ENCODE peak calls at places on chromosomes 11 and 22, in eight cellular contexts. Z, U, N, P, C, I, W and D are unnamed samples.

GRCh38 chr11:133163463-133164419 is 368.6 kb downstream of the OPCML start:
- DNase-seq in I (peak), Z (no peak), P (peak), N (peak), W (peak), U (no peak), C (peak), D (no peak)

GRCh38 chr11:130146797-130147196 is 12.8 kb upstream of the ST14 start:
- DNase-seq in N (peak), W (no peak), P (no peak), Z (no peak), C (no peak), U (no peak), I (no peak), D (no peak)

GRCh38 chr11:952406-953385 is 27.0 kb downstream of the AP2A2 start:
- DNase-seq in P (no peak), C (no peak), N (no peak), I (no peak), W (no peak), Z (no peak), U (no peak), D (no peak)

GRCh38 chr22:37627545-37627944 is 11.9 kb upstream of the SH3BP1 start:
- DNase-seq in Z (no peak), C (no peak), I (no peak), P (no peak), U (no peak), N (peak), W (no peak), D (no peak)

GRCh38 chr22:39240841-39241631 is 3.7 kb downstream of the PDGFB start:
- DNase-seq in C (peak), I (no peak), Z (peak), U (peak), W (peak), P (no peak), N (peak), D (peak)

GRCh38 chr11:109000531-109000930 is 335.7 kb downstream of the DDX10 start:
- DNase-seq in N (no peak), C (no peak), P (no peak), I (no peak), Z (no peak), W (no peak), U (no peak), D (no peak)

GRCh38 chr11:130403301-130403804 is 25.1 kb downstream of the ADAMTS8 start:
- DNase-seq in N (no peak), Z (peak), U (peak), W (no peak), I (peak), P (no peak), C (peak), D (peak)

GRCh38 chr11:95466406-95466805 is 235.4 kb upstream of the SESN3 start:
- DNase-seq in N (no peak), C (no peak), I (no peak), W (no peak), P (no peak), U (no peak), Z (no peak), D (no peak)

GRCh38 chr22:37943471-37944198 is 9.8 kb downstream of the C22orf23 start:
- DNase-seq in C (no peak), U (no peak), I (no peak), N (no peak), P (no peak), W (no peak), Z (no peak), D (no peak)

GRCh38 chr22:22196833-22197477 is 47.6 kb upstream of the VPREB1 start:
- DNase-seq in N (no peak), U (no peak), P (no peak), I (no peak), W (no peak), C (no peak), Z (no peak), D (no peak)

GRCh38 chr11:97290444-97291041 is 900.7 kb downstream of the JRKL start:
- DNase-seq in W (no peak), I (no peak), N (no peak), Z (no peak), C (no peak), P (no peak), U (no peak), D (no peak)

GRCh38 chr22:17303840-17304779 is 65.2 kb upstream of the CECR2 start:
- DNase-seq in W (peak), P (no peak), Z (no peak), I (no peak), N (peak), U (no peak), C (no peak), D (no peak)

GRCh38 chr22:38611559-38611958 is 41.6 kb upstream of the DMC1 start:
- DNase-seq in P (no peak), W (no peak), I (no peak), C (no peak), N (no peak), Z (no peak), U (no peak), D (no peak)

GRCh38 chr11:67113231-67113721 is 5.8 kb upstream of the KDM2A start:
- DNase-seq in P (no peak), U (no peak), W (no peak), I (no peak), C (no peak), N (peak), Z (no peak), D (no peak)

GRCh38 chr22:30947821-30948454 is 20.6 kb downstream of the MORC2 start:
- DNase-seq in Z (no peak), C (no peak), N (peak), I (peak), P (peak), W (no peak), U (peak), D (no peak)

GRCh38 chr11:2122222-2122906 is 16.8 kb downstream of the IGF2 start:
- DNase-seq in I (peak), Z (no peak), W (no peak), C (no peak), P (peak), U (no peak), N (peak), D (no peak)

GRCh38 chr11:115618428-115618827 is 114.2 kb upstream of the CADM1 start:
- DNase-seq in W (no peak), Z (no peak), C (no peak), N (no peak), I (no peak), U (no peak), P (no peak), D (peak)

GRCh38 chr11:115421338-115422012 is 82.7 kb downstream of the CADM1 start:
- DNase-seq in P (no peak), U (no peak), N (no peak), C (no peak), Z (no peak), W (no peak), I (no peak), D (no peak)

GRCh38 chr11:32420937-32421532 is 14.3 kb downstream of the WT1 start:
- DNase-seq in U (no peak), W (no peak), Z (no peak), I (no peak), P (peak), C (no peak), N (peak), D (no peak)

GRCh38 chr11:134656861-134657540 is 245.0 kb upstream of the B3GAT1 start:
- DNase-seq in N (no peak), W (peak), C (no peak), I (no peak), Z (no peak), U (no peak), P (no peak), D (no peak)

GRCh38 chr11:46362146-46363030 is 15.1 kb downstream of the DGKZ start:
- DNase-seq in N (no peak), Z (peak), P (no peak), U (no peak), W (no peak), I (no peak), C (no peak), D (no peak)

GRCh38 chr11:61952882-61953281 is 2.7 kb downstream of the BEST1 start:
- DNase-seq in Z (no peak), W (no peak), U (no peak), C (no peak), N (no peak), P (no peak), I (no peak), D (no peak)

GRCh38 chr11:124623861-124624525 is 1.3 kb downstream of the TBRG1 start:
- DNase-seq in Z (no peak), W (no peak), N (no peak), I (no peak), U (no peak), C (no peak), P (no peak), D (no peak)

GRCh38 chr22:29370556-29370955 is 17.8 kb downstream of the AP1B1 start:
- DNase-seq in I (no peak), W (peak), C (no peak), P (no peak), Z (no peak), U (no peak), N (peak), D (no peak)

GRCh38 chr11:21927628-21928027 is 265.3 kb upstream of the ANO5 start:
- DNase-seq in W (no peak), N (no peak), Z (no peak), I (no peak), C (no peak), U (no peak), P (no peak), D (no peak)

GRCh38 chr11:46363455-46363920 is 16.2 kb downstream of the DGKZ start:
- DNase-seq in Z (peak), U (peak), N (no peak), W (peak), C (peak), I (no peak), P (peak), D (no peak)

GRCh38 chr22:20520093-20520511 is 12.7 kb downstream of the MED15 start:
- DNase-seq in W (no peak), P (no peak), I (no peak), C (no peak), Z (no peak), N (no peak), U (no peak), D (no peak)

GRCh38 chr11:70491696-70492472 is 93.6 kb downstream of the CTTN start:
- DNase-seq in P (no peak), U (no peak), W (peak), C (no peak), I (no peak), Z (no peak), N (no peak), D (no peak)

GRCh38 chr11:88448131-88448530 is 110.6 kb upstream of the CTSC start:
- DNase-seq in U (no peak), I (no peak), P (no peak), Z (no peak), C (no peak), W (no peak), N (no peak), D (no peak)

GRCh38 chr22:42202669-42203068 is 67.8 kb downstream of the TCF20 start:
- DNase-seq in P (no peak), I (peak), C (no peak), Z (no peak), W (no peak), N (no peak), U (no peak), D (peak)

GRCh38 chr11:70567680-70568503 is 169.6 kb downstream of the CTTN start:
- DNase-seq in P (no peak), U (no peak), Z (peak), C (no peak), I (no peak), N (no peak), W (peak), D (peak)

GRCh38 chr11:79062814-79063762 is 377.7 kb downstream of the TENM4 start:
- DNase-seq in W (peak), I (no peak), Z (no peak), P (peak), N (no peak), U (no peak), C (no peak), D (no peak)
- TF ChIP-seq CTCF in W (peak), I (peak), Z (peak), P (peak), N (no peak), U (no peak), C (peak), D (peak)

GRCh38 chr11:63873381-63873780 is 34.5 kb downstream of the MARK2 start:
- DNase-seq in U (no peak), P (no peak), C (no peak), W (no peak), Z (no peak), I (no peak), N (no peak), D (no peak)

GRCh38 chr11:63874511-63874910 is 35.6 kb downstream of the MARK2 start:
- DNase-seq in Z (no peak), W (no peak), I (no peak), N (no peak), U (no peak), P (no peak), C (no peak), D (no peak)

GRCh38 chr11:63870351-63871197 is 31.7 kb downstream of the MARK2 start:
- DNase-seq in P (no peak), W (no peak), I (no peak), C (no peak), U (no peak), N (no peak), Z (no peak), D (no peak)

GRCh38 chr11:63871962-63872832 is 33.3 kb downstream of the MARK2 start:
- DNase-seq in P (peak), Z (peak), W (peak), C (peak), U (peak), I (peak), N (peak), D (peak)

DNA sequence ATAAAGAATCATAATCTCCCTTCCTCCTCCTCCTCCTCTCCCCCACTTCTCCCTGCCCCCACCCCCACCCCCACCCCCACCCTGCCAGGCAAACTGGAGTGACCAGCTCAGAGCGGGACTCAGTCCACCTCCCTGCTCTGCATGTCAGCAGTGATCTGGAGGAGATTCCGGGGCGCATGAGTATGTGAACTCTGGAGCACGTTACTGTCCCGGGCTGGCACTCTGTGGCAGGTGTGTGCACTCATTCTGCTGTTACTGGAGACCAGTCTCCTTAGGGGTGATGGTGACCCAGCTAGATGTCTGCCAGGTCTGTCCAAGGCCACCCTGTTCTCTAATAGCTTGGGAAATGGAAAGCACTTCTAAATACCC is 33.9 kb downstream of the MARK2 start:
- DNase-seq in N (no peak), W (no peak), Z (no peak), P (no peak), U (no peak), I (no peak), C (no peak), D (no peak)
- H3K27ac ChIP-seq in N (no peak), W (no peak), Z (peak), P (peak), U (peak), I (no peak), C (no peak), D (no peak)

DNA sequence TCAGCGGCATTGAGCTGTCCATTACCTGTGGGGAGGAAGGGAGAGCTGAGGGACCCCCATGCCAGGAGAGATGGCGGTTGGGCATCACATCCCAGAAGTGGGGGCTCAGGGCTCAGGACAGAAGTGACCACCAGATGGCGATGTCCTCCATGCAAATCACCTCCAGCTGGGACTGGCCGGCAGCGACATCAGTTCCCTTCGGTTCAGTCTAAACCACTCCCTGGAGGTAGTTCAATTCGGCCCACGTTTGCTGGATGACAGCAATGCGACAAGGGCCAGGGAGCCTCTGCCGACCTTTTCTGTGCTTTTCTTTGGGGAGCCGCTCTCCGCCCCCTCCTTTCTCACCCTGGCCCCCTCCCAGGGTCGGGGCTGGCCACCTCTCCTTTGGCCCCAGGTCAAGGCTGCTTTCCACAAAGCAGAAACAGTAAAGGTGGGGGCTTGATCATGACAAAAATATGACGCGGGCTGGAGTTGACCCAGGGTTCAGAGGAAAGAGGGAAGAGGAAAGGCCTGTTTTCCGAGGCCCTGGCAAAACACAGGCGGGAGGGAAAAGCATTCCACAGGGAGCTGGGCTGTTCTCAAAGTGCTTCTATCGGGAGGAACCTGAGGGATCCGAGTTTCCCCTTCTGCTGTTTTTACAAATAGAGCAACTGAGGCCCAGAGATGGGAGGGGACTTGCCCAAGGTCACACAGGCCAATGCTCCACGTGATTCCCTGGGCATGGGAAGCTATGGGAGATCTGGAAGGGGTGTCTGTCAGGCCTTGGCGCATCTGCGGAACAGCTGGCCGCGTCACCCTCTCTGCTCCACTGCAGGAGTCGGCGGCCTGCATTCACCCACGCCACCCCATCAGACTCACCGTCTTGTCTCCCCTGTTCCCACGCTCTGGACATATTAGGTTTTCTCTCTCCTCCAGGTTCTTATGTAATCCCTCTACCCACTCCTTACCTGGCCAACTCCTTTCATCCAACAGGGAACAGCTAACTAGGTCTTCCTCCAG is 54.7 kb downstream of the FBXO7 start:
- DNase-seq in I (peak), Z (peak), U (peak), W (peak), P (peak), C (peak), N (peak), D (no peak)
- TF ChIP-seq CTCF in I (peak), Z (peak), U (peak), W (peak), P (peak), C (peak), N (peak), D (peak)

DNA sequence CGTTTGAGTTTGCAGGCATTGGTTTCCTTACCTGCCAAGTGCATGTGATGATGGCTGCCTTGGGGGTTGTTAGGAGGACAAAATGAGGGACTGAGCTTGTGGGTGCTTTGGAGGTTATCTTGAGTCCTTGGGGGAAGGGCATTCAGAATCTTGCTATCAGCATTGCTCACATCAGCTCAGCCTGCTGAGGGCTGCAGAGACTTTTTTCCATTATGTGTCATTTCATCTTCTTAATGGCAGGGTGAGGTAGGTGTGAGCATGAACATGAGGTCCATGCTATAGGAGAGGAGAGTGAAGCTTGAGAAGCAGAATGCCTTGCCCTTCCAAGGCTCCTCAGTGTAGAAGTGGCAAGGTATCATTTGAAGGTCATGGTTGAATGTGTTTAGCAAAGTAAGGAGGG is 112.3 kb downstream of the MIAT start:
- DNase-seq in C (no peak), Z (no peak), I (no peak), P (no peak), W (no peak), U (no peak), N (no peak), D (no peak)
- H3K27ac ChIP-seq in C (no peak), Z (no peak), I (no peak), P (no peak), W (no peak), U (no peak), N (no peak), D (no peak)

DNA sequence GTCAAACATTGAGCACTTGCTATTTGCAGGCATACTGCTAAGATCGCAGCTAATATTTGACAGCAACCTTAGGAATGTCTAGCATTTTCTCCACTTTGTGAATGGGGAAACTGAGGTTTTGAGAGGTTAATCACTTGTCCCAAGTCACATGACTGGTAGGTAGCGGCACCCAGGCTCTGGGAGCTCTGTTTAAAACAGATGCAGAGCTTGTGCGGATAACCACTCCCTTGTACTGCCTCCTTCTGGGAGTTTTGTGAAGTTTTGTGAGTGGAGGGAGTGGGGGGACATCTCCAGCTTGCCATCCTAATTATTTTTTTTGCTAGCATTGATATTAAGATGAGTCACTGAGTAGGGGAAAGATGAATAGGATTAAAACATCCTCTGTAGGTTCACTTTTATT is 134.7 kb downstream of the GRIK4 start:
- DNase-seq in U (no peak), W (no peak), P (no peak), I (no peak), Z (no peak), N (no peak), C (no peak), D (no peak)
- TF ChIP-seq CTCF in U (no peak), W (no peak), P (no peak), I (no peak), Z (no peak), N (no peak), C (no peak), D (no peak)

DNA sequence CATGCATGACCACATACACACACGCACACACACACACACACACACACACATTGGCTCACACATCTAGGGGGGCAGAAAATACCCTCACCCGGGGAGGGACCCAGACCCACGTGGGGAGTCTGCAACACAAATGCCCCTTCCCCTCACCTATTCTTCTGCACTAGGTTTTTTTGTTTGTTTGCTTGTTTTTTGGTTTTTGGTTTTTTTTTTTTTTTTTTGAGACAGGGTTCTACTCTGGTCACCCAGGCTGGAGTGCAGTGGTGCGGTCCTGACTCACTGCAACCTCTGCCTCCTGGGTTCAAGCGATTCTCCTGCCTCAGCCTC is 28.4 kb downstream of the WEE1 start:
- DNase-seq in W (no peak), Z (no peak), C (no peak), U (no peak), P (no peak), N (no peak), I (no peak), D (no peak)
- H3K27ac ChIP-seq in W (no peak), Z (no peak), C (no peak), U (no peak), P (no peak), N (peak), I (peak), D (peak)

GRCh38 chr11:18802381-18803257 is 11.0 kb upstream of the PTPN5 start:
- DNase-seq in W (peak), P (peak), C (peak), U (peak), I (peak), N (peak), Z (no peak), D (peak)
- TF ChIP-seq CTCF in W (peak), P (peak), C (peak), U (peak), I (peak), N (peak), Z (peak), D (peak)